ENCODE peak calls at places on chromosomes 13 and 19, in five cellular contexts. One of them, this sample, is unnamed. For H3K9me3, the result is how much of the 10 kb centered on the place peaks cover.

GRCh38 chr13:66424417-66424816 is 805.7 kb downstream of the PCDH9 start:
- DNase-seq in lung: no peak
- DNase-seq in CD4-positive, alpha-beta memory T cell: no peak
- DNase-seq in psoas muscle: no peak
- DNase-seq in adrenal gland: no peak
- DNase-seq in this sample: no peak

GRCh38 chr13:80556291-80556690 is 215.4 kb upstream of the SPRY2 start:
- DNase-seq in lung: no peak
- DNase-seq in CD4-positive, alpha-beta memory T cell: no peak
- DNase-seq in psoas muscle: no peak
- DNase-seq in adrenal gland: no peak
- DNase-seq in this sample: no peak

GRCh38 chr19:14425696-14426138 is 6.6 kb upstream of the DDX39A start:
- DNase-seq in lung: no peak
- DNase-seq in CD4-positive, alpha-beta memory T cell: no peak
- DNase-seq in psoas muscle: no peak
- DNase-seq in adrenal gland: no peak
- DNase-seq in this sample: no peak

GRCh38 chr19:18297308-18297707 is 15.9 kb upstream of the JUND start:
- DNase-seq in lung: no peak
- DNase-seq in CD4-positive, alpha-beta memory T cell: no peak
- DNase-seq in psoas muscle: no peak
- DNase-seq in adrenal gland: no peak
- DNase-seq in this sample: no peak

GRCh38 chr13:25771208-25771607 is 280.6 kb downstream of the SHISA2 start:
- DNase-seq in lung: no peak
- DNase-seq in CD4-positive, alpha-beta memory T cell: no peak
- DNase-seq in psoas muscle: no peak
- DNase-seq in adrenal gland: no peak
- DNase-seq in this sample: no peak

GRCh38 chr13:91722267-91722884 is 324.0 kb downstream of the GPC5 start:
- DNase-seq in lung: no peak
- DNase-seq in CD4-positive, alpha-beta memory T cell: no peak
- DNase-seq in psoas muscle: no peak
- DNase-seq in adrenal gland: no peak
- DNase-seq in this sample: peak

GRCh38 chr19:16927883-16928282 is 39.1 kb downstream of the F2RL3 start:
- DNase-seq in lung: no peak
- DNase-seq in CD4-positive, alpha-beta memory T cell: no peak
- DNase-seq in psoas muscle: peak
- DNase-seq in adrenal gland: no peak
- DNase-seq in this sample: no peak

GRCh38 chr19:42229855-42230331 is 9.8 kb downstream of the ZNF526 start:
- DNase-seq in lung: no peak
- DNase-seq in CD4-positive, alpha-beta memory T cell: peak
- DNase-seq in psoas muscle: no peak
- DNase-seq in adrenal gland: no peak
- DNase-seq in this sample: no peak

GRCh38 chr19:35120492-35120891 is 4.9 kb downstream of the FXYD3 start:
- DNase-seq in lung: no peak
- DNase-seq in CD4-positive, alpha-beta memory T cell: no peak
- DNase-seq in psoas muscle: no peak
- DNase-seq in adrenal gland: no peak
- DNase-seq in this sample: no peak

GRCh38 chr13:26601669-26602068 is 44.2 kb downstream of the WASF3 start:
- DNase-seq in lung: no peak
- DNase-seq in CD4-positive, alpha-beta memory T cell: no peak
- DNase-seq in psoas muscle: no peak
- DNase-seq in adrenal gland: no peak
- DNase-seq in this sample: no peak

GRCh38 chr19:33245948-33246728 is 20.5 kb upstream of the SLC7A10 start:
- DNase-seq in lung: no peak
- DNase-seq in CD4-positive, alpha-beta memory T cell: no peak
- DNase-seq in psoas muscle: peak
- DNase-seq in adrenal gland: no peak
- DNase-seq in this sample: no peak

GRCh38 chr19:28242317-28242927 is 970.5 kb downstream of the UQCRFS1 start:
- DNase-seq in lung: no peak
- DNase-seq in CD4-positive, alpha-beta memory T cell: no peak
- DNase-seq in psoas muscle: no peak
- DNase-seq in adrenal gland: no peak
- DNase-seq in this sample: peak

GRCh38 chr19:15285896-15286591 is 46.3 kb downstream of the BRD4 start:
- DNase-seq in lung: no peak
- DNase-seq in CD4-positive, alpha-beta memory T cell: no peak
- DNase-seq in psoas muscle: no peak
- DNase-seq in adrenal gland: no peak
- DNase-seq in this sample: no peak

GRCh38 chr19:8609210-8610040 is 1.1 kb downstream of the ADAMTS10 start:
- DNase-seq in lung: no peak
- DNase-seq in CD4-positive, alpha-beta memory T cell: no peak
- DNase-seq in psoas muscle: peak
- DNase-seq in adrenal gland: peak
- DNase-seq in this sample: no peak

GRCh38 chr19:56813531-56813930 is 27.0 kb downstream of the PEG3 start:
- DNase-seq in lung: no peak
- DNase-seq in CD4-positive, alpha-beta memory T cell: no peak
- DNase-seq in psoas muscle: no peak
- DNase-seq in adrenal gland: no peak
- DNase-seq in this sample: no peak

GRCh38 chr13:52903320-52903719 is 54.9 kb upstream of the PCDH8 start:
- DNase-seq in lung: no peak
- DNase-seq in CD4-positive, alpha-beta memory T cell: no peak
- DNase-seq in psoas muscle: no peak
- DNase-seq in adrenal gland: no peak
- DNase-seq in this sample: no peak

GRCh38 chr19:19170053-19170945 is at the start of gene MEF2B:
- DNase-seq in lung: peak
- DNase-seq in CD4-positive, alpha-beta memory T cell: peak
- DNase-seq in psoas muscle: peak
- DNase-seq in adrenal gland: peak
- DNase-seq in this sample: peak

GRCh38 chr13:68988176-68988575 is 1119.5 kb upstream of the ATXN8OS start:
- DNase-seq in lung: no peak
- DNase-seq in CD4-positive, alpha-beta memory T cell: no peak
- DNase-seq in psoas muscle: no peak
- DNase-seq in adrenal gland: no peak
- DNase-seq in this sample: no peak
- H3K9me3 ChIP-seq in lung: under half
- H3K9me3 ChIP-seq in CD4-positive, alpha-beta memory T cell: under half
- H3K9me3 ChIP-seq in psoas muscle: under half
- H3K9me3 ChIP-seq in adrenal gland: under half
- H3K9me3 ChIP-seq in this sample: under half

GRCh38 chr19:40023969-40024368 is 27.1 kb downstream of the ZNF546 start:
- DNase-seq in lung: no peak
- DNase-seq in CD4-positive, alpha-beta memory T cell: no peak
- DNase-seq in psoas muscle: no peak
- DNase-seq in adrenal gland: no peak
- DNase-seq in this sample: no peak
- H3K9me3 ChIP-seq in lung: under half
- H3K9me3 ChIP-seq in CD4-positive, alpha-beta memory T cell: under half
- H3K9me3 ChIP-seq in psoas muscle: half or more
- H3K9me3 ChIP-seq in adrenal gland: half or more
- H3K9me3 ChIP-seq in this sample: half or more

GRCh38 chr13:21152251-21152899 is 24.0 kb downstream of the SKA3 start:
- DNase-seq in lung: no peak
- DNase-seq in CD4-positive, alpha-beta memory T cell: no peak
- DNase-seq in psoas muscle: no peak
- DNase-seq in adrenal gland: no peak
- DNase-seq in this sample: no peak

GRCh38 chr13:21149568-21149967 is 26.8 kb downstream of the SKA3 start:
- DNase-seq in lung: no peak
- DNase-seq in CD4-positive, alpha-beta memory T cell: no peak
- DNase-seq in psoas muscle: no peak
- DNase-seq in adrenal gland: no peak
- DNase-seq in this sample: no peak

GRCh38 chr13:21147827-21148226 is 28.5 kb downstream of the SKA3 start:
- DNase-seq in lung: no peak
- DNase-seq in CD4-positive, alpha-beta memory T cell: no peak
- DNase-seq in psoas muscle: no peak
- DNase-seq in adrenal gland: no peak
- DNase-seq in this sample: no peak

GRCh38 chr13:21150013-21150412 is 26.3 kb downstream of the SKA3 start:
- DNase-seq in lung: no peak
- DNase-seq in CD4-positive, alpha-beta memory T cell: no peak
- DNase-seq in psoas muscle: no peak
- DNase-seq in adrenal gland: no peak
- DNase-seq in this sample: no peak

DNA sequence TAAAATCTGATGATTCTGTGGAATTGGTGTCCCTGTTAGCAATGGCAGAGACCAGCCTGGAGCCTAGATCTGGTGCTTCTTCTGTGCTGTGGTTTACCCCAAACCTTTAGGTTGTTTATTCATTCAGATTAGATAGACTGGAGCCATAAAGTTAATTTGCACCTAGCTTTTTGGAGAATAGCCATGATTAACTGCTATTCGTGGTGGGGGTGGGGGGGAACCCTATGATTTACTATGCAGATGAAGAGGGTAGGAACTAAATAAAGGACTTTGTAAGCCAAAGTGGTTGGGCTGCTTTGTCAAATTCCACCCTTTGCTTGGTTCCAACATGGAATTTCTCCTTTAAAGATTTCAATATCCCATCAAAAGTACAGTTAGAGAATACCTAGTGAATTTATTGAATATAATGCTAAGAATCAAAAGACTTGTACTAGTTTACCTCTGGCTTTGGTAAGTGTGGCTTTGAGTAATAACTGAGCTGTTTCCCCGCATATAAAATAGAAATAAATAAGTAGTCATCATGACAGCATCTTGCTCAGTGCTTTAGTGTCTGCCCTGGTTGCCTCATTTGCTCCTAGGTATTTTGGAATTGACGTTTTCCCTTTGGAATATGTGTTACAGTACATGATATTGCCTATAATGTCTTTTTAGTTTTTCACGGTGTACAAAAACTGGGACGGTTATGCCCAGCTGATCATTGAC is 27.6 kb downstream of the SKA3 start:
- DNase-seq in lung: no peak
- DNase-seq in CD4-positive, alpha-beta memory T cell: no peak
- DNase-seq in psoas muscle: no peak
- DNase-seq in adrenal gland: no peak
- DNase-seq in this sample: no peak
- H3K9me3 ChIP-seq in lung: under half
- H3K9me3 ChIP-seq in CD4-positive, alpha-beta memory T cell: under half
- H3K9me3 ChIP-seq in psoas muscle: under half
- H3K9me3 ChIP-seq in adrenal gland: under half
- H3K9me3 ChIP-seq in this sample: under half

DNA sequence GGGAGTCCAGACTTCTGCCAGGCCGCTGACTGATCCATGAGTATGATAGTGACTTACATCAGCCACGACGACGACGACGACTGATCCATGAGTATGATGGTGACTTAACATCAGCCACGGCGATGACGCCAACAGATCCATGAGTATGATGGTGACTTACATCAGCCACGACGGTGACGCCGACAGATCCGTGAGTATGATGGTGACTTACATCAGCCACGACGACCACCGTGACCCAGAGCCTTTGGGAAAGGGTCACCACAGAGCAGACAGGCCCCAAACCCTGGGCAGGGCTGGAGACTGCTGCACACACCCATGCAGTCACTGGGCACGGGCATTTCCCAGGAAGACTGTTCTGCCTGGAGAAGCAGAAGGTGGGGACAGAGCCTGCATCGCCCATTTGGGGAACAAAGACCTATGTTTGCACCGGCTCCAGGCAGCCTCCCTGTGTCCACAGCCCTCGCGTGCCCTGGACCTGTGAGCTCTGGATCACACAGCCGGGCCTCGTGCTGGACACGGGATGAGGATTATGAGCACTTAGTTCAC is 130.9 kb upstream of the SPACA7 start:
- DNase-seq in lung: peak
- DNase-seq in CD4-positive, alpha-beta memory T cell: no peak
- DNase-seq in psoas muscle: no peak
- DNase-seq in adrenal gland: peak
- DNase-seq in this sample: no peak
- H3K9me3 ChIP-seq in lung: under half
- H3K9me3 ChIP-seq in CD4-positive, alpha-beta memory T cell: under half
- H3K9me3 ChIP-seq in psoas muscle: under half
- H3K9me3 ChIP-seq in adrenal gland: under half
- H3K9me3 ChIP-seq in this sample: under half

DNA sequence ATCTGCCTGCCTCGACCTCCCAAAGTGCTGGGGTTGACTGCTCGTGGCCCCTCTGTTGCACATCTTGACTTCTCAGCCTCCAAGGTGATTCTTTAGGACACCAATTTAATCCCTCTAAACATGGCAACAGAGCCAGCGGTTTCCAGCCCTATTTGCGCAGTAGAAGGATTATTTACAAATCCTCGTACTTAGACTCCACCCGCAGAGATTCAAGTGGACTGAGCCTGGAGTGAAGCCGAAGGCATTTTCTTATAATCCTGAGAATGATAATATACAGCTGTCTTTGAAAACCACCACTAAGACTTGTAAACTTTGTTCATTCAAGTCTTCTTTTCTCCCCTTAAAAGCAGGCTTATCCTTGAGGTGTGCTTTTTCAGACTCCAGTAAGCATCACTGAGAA is 4.9 kb upstream of the DPRX start:
- DNase-seq in lung: no peak
- DNase-seq in CD4-positive, alpha-beta memory T cell: no peak
- DNase-seq in psoas muscle: no peak
- DNase-seq in adrenal gland: no peak
- DNase-seq in this sample: no peak
- H3K9me3 ChIP-seq in lung: under half
- H3K9me3 ChIP-seq in CD4-positive, alpha-beta memory T cell: under half
- H3K9me3 ChIP-seq in psoas muscle: under half
- H3K9me3 ChIP-seq in adrenal gland: under half
- H3K9me3 ChIP-seq in this sample: under half